ENCODE peak calls at places on chromosome 1, in four cellular contexts. E is H1, U is K562, O is HepG2. C is an unnamed sample.

GRCh38 chr1:160098852-160099647 is 631 bp upstream of the IGSF8 start:
- DNase-seq in E (peak), O (peak), U (peak), C (peak)

GRCh38 chr1:177360791-177361190 is 190.0 kb downstream of the BRINP2 start:
- DNase-seq in U (no peak), E (no peak), O (no peak), C (no peak)

GRCh38 chr1:111436726-111437125 is 9.2 kb upstream of the OVGP1 start:
- DNase-seq in U (no peak), O (no peak), E (no peak), C (no peak)

GRCh38 chr1:107936498-107937481 is 28.2 kb downstream of the VAV3 start:
- DNase-seq in E (peak), U (no peak), O (no peak), C (no peak)

GRCh38 chr1:54256756-54257155 is 56.8 kb downstream of the MRPL37 start:
- DNase-seq in E (no peak), U (no peak), O (no peak), C (no peak)

GRCh38 chr1:178614286-178614685 is 101.4 kb downstream of the TEX35 start:
- DNase-seq in O (peak), E (no peak), U (no peak), C (no peak)

GRCh38 chr1:90717665-90718410 is 736 bp upstream of the BARHL2 start:
- DNase-seq in O (no peak), E (no peak), U (peak), C (no peak)

GRCh38 chr1:62294211-62294610 is 25.0 kb downstream of the KANK4 start:
- DNase-seq in O (peak), U (peak), E (peak), C (no peak)

GRCh38 chr1:12457771-12458170 is 160.2 kb downstream of the DHRS3 start:
- DNase-seq in U (no peak), E (no peak), O (no peak), C (no peak)

DNA sequence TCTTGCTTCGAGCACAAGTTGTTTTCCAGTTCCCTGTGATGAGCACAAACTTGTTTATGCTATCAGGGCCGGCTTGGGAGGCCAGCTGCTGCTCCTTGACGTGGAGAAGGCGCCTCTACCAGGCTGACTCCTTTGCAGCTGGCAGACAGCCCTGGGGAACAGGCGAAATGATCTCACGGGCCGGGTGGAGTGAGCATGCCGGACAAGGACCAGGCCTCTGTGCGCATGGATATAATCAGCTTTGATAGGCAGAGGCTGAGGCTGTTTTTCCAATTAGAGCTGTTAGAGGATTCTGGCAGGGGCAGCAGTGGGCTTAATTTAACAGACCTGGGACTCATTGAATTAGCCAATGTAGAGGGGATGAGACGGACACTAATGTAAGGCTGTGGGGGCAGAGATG is 38.9 kb downstream of the FAM163A start:
- DNase-seq in O (no peak), E (no peak), U (no peak), C (no peak)
- TF ChIP-seq BRCA1 in O (no peak), E (no peak), U (no peak), C (no peak)

GRCh38 chr1:172939475-172939874 is 111.3 kb downstream of the TNFSF18 start:
- DNase-seq in U (no peak), E (no peak), O (no peak), C (no peak)
- TF ChIP-seq BRCA1 in U (no peak), E (no peak), O (no peak), C (no peak)

DNA sequence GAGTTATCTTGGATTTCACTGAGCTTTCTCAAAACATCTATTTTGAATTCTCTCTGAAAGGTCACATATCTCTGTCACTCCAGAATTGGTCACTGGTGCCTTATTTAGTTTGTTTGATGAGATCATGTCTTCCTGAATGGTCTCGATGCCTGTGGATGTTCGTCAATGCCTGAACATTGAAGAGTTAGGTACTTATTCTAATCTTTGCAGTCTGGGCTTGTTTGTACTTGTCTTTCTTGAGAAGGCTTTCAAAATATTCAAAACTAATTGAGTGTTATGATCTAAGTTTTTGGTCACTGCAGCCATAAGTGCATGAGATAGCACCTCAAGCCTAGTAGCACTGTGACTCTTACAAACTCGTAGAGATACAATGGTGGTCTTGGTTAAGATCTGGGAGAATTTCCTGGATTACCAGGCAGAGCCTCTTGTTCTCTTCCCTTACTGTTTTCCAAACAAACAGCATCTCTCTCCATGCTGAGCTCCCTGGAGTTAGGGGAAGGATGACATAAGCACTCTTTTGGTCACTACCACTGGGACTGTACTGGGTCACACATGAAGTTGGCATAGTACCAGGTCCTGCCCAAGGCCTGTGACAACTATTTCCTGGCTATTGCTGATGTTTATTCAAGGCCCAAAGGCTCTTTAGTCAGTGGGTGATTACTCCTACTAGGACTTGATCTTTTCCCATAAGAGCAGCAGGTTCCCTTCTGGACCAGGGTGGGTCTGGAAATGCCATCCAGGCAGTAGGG is 25.6 kb downstream of the SLC22A15 start:
- DNase-seq in E (no peak), O (no peak), U (no peak), C (no peak)
- TF ChIP-seq BRCA1 in E (no peak), O (no peak), U (no peak), C (no peak)

DNA sequence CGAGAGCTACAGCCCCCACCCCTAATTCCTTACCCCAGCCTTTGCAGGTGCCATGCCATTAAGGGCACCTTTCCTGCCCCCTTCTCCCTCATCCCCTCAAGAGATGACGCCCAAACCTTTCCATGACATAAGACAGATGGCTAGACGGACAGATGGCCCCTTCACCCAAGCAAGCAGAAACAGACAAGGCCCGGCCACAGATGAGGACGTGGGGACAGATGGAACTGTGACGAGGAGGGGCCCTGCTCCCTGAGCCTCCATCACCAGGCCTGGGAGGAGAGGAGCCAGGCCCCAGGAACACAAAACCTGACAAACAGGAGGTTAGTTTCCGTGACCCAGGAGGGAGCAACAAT is 24.7 kb upstream of the PEF1 start:
- DNase-seq in O (no peak), U (no peak), E (no peak), C (no peak)
- TF ChIP-seq BRCA1 in O (no peak), U (no peak), E (no peak), C (no peak)

DNA sequence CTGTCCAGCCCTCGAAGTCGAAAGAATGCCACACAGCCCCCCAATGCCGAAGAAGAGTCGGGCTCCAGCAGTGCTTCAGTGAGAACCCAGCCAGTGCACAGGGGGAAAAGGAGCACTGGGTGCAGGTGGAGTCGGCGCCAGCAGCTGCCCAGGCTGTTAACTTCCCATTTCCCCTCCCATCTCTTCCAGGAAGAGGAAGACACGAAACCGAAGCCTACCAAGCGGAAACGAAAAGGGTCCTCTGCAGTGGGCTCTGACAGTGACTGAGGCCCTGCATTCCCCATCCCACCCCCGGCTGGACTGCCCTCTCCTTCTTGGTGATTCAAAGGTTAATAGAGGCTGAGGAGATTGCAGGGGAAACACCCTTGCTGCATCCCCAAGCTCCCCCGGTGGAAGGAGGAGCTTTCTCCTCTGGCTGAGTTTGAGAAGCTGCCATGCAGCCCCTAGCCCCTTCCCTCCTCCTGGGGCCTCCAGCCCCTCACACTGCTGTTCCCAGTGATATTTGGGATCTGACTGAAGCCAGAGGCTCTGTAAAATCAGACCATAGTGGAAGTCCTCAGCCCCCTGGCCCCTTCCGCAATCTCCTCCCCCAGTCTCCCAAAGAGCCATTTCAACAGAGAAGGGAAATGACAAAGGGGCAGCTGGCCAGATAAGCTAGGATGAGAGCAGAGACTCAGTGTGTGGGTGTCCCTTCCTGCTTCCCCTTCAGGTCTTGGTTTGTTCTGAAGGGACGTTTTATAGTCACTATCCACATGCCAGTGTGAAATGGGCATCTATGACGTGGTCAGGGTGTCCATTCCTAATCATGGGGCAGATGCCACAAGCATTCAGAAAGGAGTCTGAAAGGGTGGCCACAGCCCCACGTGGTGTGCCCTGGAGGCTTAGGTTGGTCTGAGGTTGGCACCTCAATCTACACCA is 1.9 kb upstream of the SLC27A3 start:
- DNase-seq in U (no peak), E (no peak), O (no peak), C (no peak)
- TF ChIP-seq BRCA1 in U (no peak), E (no peak), O (no peak), C (no peak)

GRCh38 chr1:71650126-71650525 is 569.3 kb upstream of the ZRANB2 start:
- DNase-seq in E (no peak), O (no peak), U (no peak), C (no peak)
- TF ChIP-seq BRCA1 in E (no peak), O (no peak), U (no peak), C (no peak)

C was measured in GM12878.